ENCODE peak calls at places on chromosome 4, in nine cellular contexts. One of them, this sample, is unnamed.
A peak's percentile ranks its signal among the peaks of the same experiment; 100 is the strongest.

GRCh38 chr4:165355900-165356300 is 22.9 kb upstream of the CPE start:
- DNase-seq in left ventricle myocardium inferior: no peak
- DNase-seq in right cardiac atrium: peak; percentile 54
- DNase-seq in vagina: no peak
- DNase-seq in breast epithelium: no peak
- DNase-seq in GM23248: peak; percentile 64
- DNase-seq in A549: no peak
- DNase-seq in PC-3: peak; percentile 54
- DNase-seq in tibial artery: no peak
- DNase-seq in this sample: no peak

GRCh38 chr4:74109894-74110605 is 11.1 kb upstream of the CXCL2 start:
- DNase-seq in left ventricle myocardium inferior: no peak
- DNase-seq in right cardiac atrium: no peak
- DNase-seq in vagina: no peak
- DNase-seq in breast epithelium: no peak
- DNase-seq in GM23248: peak; percentile 97
- DNase-seq in A549: peak; percentile 33
- DNase-seq in PC-3: peak; percentile 96
- DNase-seq in tibial artery: no peak
- DNase-seq in this sample: no peak

GRCh38 chr4:145012841-145013240 is 85.2 kb downstream of the ANAPC10 start:
- DNase-seq in left ventricle myocardium inferior: no peak
- DNase-seq in right cardiac atrium: no peak
- DNase-seq in vagina: no peak
- DNase-seq in breast epithelium: no peak
- DNase-seq in GM23248: peak; percentile 55
- DNase-seq in A549: no peak
- DNase-seq in PC-3: peak; percentile 41
- DNase-seq in tibial artery: no peak
- DNase-seq in this sample: no peak

GRCh38 chr4:120066182-120066524 is 495 bp downstream of the MAD2L1 start:
- DNase-seq in left ventricle myocardium inferior: no peak
- DNase-seq in right cardiac atrium: no peak
- DNase-seq in vagina: no peak
- DNase-seq in breast epithelium: no peak
- DNase-seq in GM23248: peak; percentile 39
- DNase-seq in A549: peak; percentile 3
- DNase-seq in PC-3: peak; percentile 33
- DNase-seq in tibial artery: no peak
- DNase-seq in this sample: no peak

GRCh38 chr4:88823058-88823919 is 125.7 kb upstream of the NAP1L5 start:
- DNase-seq in left ventricle myocardium inferior: peak; percentile 88
- DNase-seq in right cardiac atrium: peak; percentile 96
- DNase-seq in vagina: peak; percentile 98
- DNase-seq in breast epithelium: peak; percentile 85
- DNase-seq in GM23248: peak; percentile 95
- DNase-seq in A549: peak; percentile 48
- DNase-seq in PC-3: peak; percentile 87
- DNase-seq in tibial artery: peak; percentile 97
- DNase-seq in this sample: peak; percentile 92

GRCh38 chr4:181077416-181077815 is 1165.8 kb upstream of the TENM3 start:
- DNase-seq in left ventricle myocardium inferior: no peak
- DNase-seq in right cardiac atrium: no peak
- DNase-seq in vagina: no peak
- DNase-seq in breast epithelium: no peak
- DNase-seq in GM23248: no peak
- DNase-seq in A549: no peak
- DNase-seq in PC-3: no peak
- DNase-seq in tibial artery: no peak
- DNase-seq in this sample: no peak

GRCh38 chr4:138909605-138910004 is 106.0 kb upstream of the NOCT start:
- DNase-seq in left ventricle myocardium inferior: no peak
- DNase-seq in right cardiac atrium: no peak
- DNase-seq in vagina: no peak
- DNase-seq in breast epithelium: no peak
- DNase-seq in GM23248: no peak
- DNase-seq in A549: no peak
- DNase-seq in PC-3: no peak
- DNase-seq in tibial artery: no peak
- DNase-seq in this sample: no peak

GRCh38 chr4:13544556-13545393 is 467 bp upstream of the NKX3-2 start:
- DNase-seq in left ventricle myocardium inferior: peak; percentile 60
- DNase-seq in right cardiac atrium: peak; percentile 85
- DNase-seq in vagina: no peak
- DNase-seq in breast epithelium: no peak
- DNase-seq in GM23248: peak; percentile 76
- DNase-seq in A549: peak; percentile 90
- DNase-seq in PC-3: peak; percentile 68
- DNase-seq in tibial artery: peak; percentile 78
- DNase-seq in this sample: peak; percentile 58

GRCh38 chr4:36823199-36823967 is 421.2 kb upstream of the NWD2 start:
- DNase-seq in left ventricle myocardium inferior: no peak
- DNase-seq in right cardiac atrium: peak; percentile 26
- DNase-seq in vagina: no peak
- DNase-seq in breast epithelium: no peak
- DNase-seq in GM23248: no peak
- DNase-seq in A549: no peak
- DNase-seq in PC-3: no peak
- DNase-seq in tibial artery: no peak
- DNase-seq in this sample: peak; percentile 33

GRCh38 chr4:165085946-165086345 is 26.7 kb downstream of the TMEM192 start:
- DNase-seq in left ventricle myocardium inferior: no peak
- DNase-seq in right cardiac atrium: no peak
- DNase-seq in vagina: no peak
- DNase-seq in breast epithelium: no peak
- DNase-seq in GM23248: no peak
- DNase-seq in A549: no peak
- DNase-seq in PC-3: no peak
- DNase-seq in tibial artery: no peak
- DNase-seq in this sample: no peak

GRCh38 chr4:165873298-165874071 is 448 bp downstream of the TLL1 start:
- DNase-seq in left ventricle myocardium inferior: peak; percentile 24
- DNase-seq in right cardiac atrium: peak; percentile 74
- DNase-seq in vagina: no peak
- DNase-seq in breast epithelium: no peak
- DNase-seq in GM23248: peak; percentile 34
- DNase-seq in A549: peak; percentile 17
- DNase-seq in PC-3: peak; percentile 44
- DNase-seq in tibial artery: no peak
- DNase-seq in this sample: no peak

GRCh38 chr4:476501-476900 is 22.5 kb downstream of the ZNF721 start:
- DNase-seq in left ventricle myocardium inferior: no peak
- DNase-seq in right cardiac atrium: no peak
- DNase-seq in vagina: no peak
- DNase-seq in breast epithelium: no peak
- DNase-seq in GM23248: peak; percentile 60
- DNase-seq in A549: no peak
- DNase-seq in PC-3: peak; percentile 12
- DNase-seq in tibial artery: no peak
- DNase-seq in this sample: no peak

GRCh38 chr4:155529197-155529596 is 137.5 kb upstream of the GUCY1A1 start:
- DNase-seq in left ventricle myocardium inferior: no peak
- DNase-seq in right cardiac atrium: no peak
- DNase-seq in vagina: no peak
- DNase-seq in breast epithelium: no peak
- DNase-seq in GM23248: peak; percentile 41
- DNase-seq in A549: no peak
- DNase-seq in PC-3: peak; percentile 44
- DNase-seq in tibial artery: no peak
- DNase-seq in this sample: no peak

GRCh38 chr4:173146456-173146855 is 22.2 kb upstream of the GALNT7 start:
- DNase-seq in left ventricle myocardium inferior: no peak
- DNase-seq in right cardiac atrium: no peak
- DNase-seq in vagina: no peak
- DNase-seq in breast epithelium: no peak
- DNase-seq in GM23248: no peak
- DNase-seq in A549: no peak
- DNase-seq in PC-3: no peak
- DNase-seq in tibial artery: no peak
- DNase-seq in this sample: peak; percentile 16

GRCh38 chr4:616911-617643 is 8.3 kb upstream of the PDE6B start:
- DNase-seq in left ventricle myocardium inferior: no peak
- DNase-seq in right cardiac atrium: no peak
- DNase-seq in vagina: no peak
- DNase-seq in breast epithelium: no peak
- DNase-seq in GM23248: no peak
- DNase-seq in A549: no peak
- DNase-seq in PC-3: no peak
- DNase-seq in tibial artery: peak; percentile 57
- DNase-seq in this sample: no peak

DNA sequence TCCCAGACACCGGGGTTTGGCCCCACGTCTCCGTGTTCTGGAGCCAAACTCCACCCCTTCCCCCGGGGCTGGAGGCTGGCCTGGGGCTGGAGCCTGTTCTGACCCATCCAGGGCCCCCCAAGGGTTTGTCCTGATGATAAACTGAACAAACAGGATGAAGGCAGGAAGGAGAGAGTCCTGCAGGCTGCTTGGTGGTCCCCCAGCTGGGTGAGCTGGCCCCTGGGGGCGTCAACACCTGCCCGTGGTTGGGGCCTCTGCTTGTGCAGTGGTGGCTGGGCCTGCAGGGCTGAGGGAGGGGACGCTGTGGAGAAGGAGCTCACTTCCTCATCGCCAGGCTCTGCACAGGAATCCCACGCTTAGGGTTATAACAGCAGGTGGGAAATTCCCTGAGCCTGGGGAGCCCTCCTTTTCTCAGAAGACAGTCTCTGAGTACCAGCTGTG is 2.3 kb downstream of the SH3TC1 start:
- DNase-seq in left ventricle myocardium inferior: peak; percentile 55
- DNase-seq in right cardiac atrium: no peak
- DNase-seq in vagina: no peak
- DNase-seq in breast epithelium: no peak
- DNase-seq in GM23248: no peak
- DNase-seq in A549: no peak
- DNase-seq in PC-3: no peak
- DNase-seq in tibial artery: no peak
- DNase-seq in this sample: no peak
- H3K4me1 ChIP-seq in left ventricle myocardium inferior: peaks cover 53% of the 10 kb centered on the region
- H3K4me1 ChIP-seq in right cardiac atrium: no peaks in the 10 kb centered on the region
- H3K4me1 ChIP-seq in vagina: peaks cover 61% of the 10 kb centered on the region
- H3K4me1 ChIP-seq in breast epithelium: no peaks in the 10 kb centered on the region
- H3K4me1 ChIP-seq in GM23248: peaks cover 8% of the 10 kb centered on the region
- H3K4me1 ChIP-seq in A549: peaks cover 27% of the 10 kb centered on the region
- H3K4me1 ChIP-seq in PC-3: peaks cover 13% of the 10 kb centered on the region
- H3K4me1 ChIP-seq in tibial artery: peaks cover 8% of the 10 kb centered on the region
- H3K4me1 ChIP-seq in this sample: no peaks in the 10 kb centered on the region

GRCh38 chr4:26557164-26557563 is 26.7 kb upstream of the TBC1D19 start:
- DNase-seq in left ventricle myocardium inferior: no peak
- DNase-seq in right cardiac atrium: no peak
- DNase-seq in vagina: no peak
- DNase-seq in breast epithelium: no peak
- DNase-seq in GM23248: peak; percentile 95
- DNase-seq in A549: no peak
- DNase-seq in PC-3: peak; percentile 20
- DNase-seq in tibial artery: no peak
- DNase-seq in this sample: no peak

DNA sequence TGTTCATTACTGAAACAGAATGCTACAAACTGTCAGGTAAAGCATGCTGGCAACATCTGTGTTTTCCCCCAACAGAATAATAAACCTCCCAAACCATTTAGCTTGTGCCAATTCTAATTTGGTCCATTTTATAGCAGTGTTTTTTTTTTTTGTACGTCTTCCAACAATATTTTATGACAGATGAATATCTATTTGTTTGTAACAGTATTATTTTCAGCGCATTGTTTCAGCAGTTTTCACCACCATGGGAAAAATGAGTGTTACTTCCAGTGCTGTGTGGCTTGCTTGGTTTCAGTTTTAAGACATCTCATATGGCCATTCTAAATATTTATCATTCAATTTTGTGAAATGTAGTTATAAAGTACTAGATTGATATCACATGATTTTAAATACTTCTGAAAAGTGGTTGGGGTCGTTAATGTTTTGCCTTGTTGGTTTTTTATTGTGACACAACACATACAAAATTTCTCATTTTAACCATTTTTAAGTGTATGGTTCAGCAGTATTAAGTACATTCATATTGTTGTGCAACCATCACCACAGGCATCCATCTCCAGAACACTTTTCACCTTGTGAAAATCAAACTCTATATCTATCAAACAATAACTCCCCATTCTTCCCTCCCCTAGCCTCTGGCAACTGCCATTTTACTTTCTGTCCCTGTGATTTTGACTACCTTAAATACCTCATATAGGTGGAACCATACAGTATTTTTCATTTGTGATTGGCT is 25.6 kb upstream of the TBC1D19 start:
- DNase-seq in left ventricle myocardium inferior: no peak
- DNase-seq in right cardiac atrium: no peak
- DNase-seq in vagina: no peak
- DNase-seq in breast epithelium: no peak
- DNase-seq in GM23248: peak; percentile 26
- DNase-seq in A549: no peak
- DNase-seq in PC-3: no peak
- DNase-seq in tibial artery: no peak
- DNase-seq in this sample: no peak
- H3K4me1 ChIP-seq in left ventricle myocardium inferior: no peaks in the 10 kb centered on the region
- H3K4me1 ChIP-seq in right cardiac atrium: no peaks in the 10 kb centered on the region
- H3K4me1 ChIP-seq in vagina: no peaks in the 10 kb centered on the region
- H3K4me1 ChIP-seq in breast epithelium: no peaks in the 10 kb centered on the region
- H3K4me1 ChIP-seq in GM23248: peaks cover 22% of the 10 kb centered on the region
- H3K4me1 ChIP-seq in A549: no peaks in the 10 kb centered on the region
- H3K4me1 ChIP-seq in PC-3: no peaks in the 10 kb centered on the region
- H3K4me1 ChIP-seq in tibial artery: no peaks in the 10 kb centered on the region
- H3K4me1 ChIP-seq in this sample: no peaks in the 10 kb centered on the region

DNA sequence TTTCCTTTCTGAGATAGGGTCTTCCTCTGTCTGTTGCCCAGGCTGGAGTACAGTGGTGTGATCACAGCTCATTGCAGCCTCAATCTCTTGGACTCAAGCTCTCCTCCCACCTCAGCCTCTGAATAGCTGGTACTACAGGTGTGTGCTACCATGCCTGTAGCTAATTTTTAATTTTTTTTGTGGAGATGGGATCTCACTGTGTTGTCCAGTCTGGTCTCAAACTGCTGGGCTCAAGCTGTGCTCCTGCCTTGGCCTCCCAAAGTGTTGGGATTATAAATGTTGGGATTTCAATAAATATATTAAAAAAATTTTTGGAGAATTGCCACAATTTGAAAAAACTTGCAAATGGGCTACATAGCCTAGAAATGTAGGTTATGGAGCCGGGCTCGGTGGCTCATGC is 18.5 kb downstream of the RAPGEF2 start:
- DNase-seq in left ventricle myocardium inferior: no peak
- DNase-seq in right cardiac atrium: no peak
- DNase-seq in vagina: no peak
- DNase-seq in breast epithelium: no peak
- DNase-seq in GM23248: no peak
- DNase-seq in A549: no peak
- DNase-seq in PC-3: no peak
- DNase-seq in tibial artery: no peak
- DNase-seq in this sample: no peak
- H3K4me1 ChIP-seq in left ventricle myocardium inferior: peaks cover 71% of the 10 kb centered on the region
- H3K4me1 ChIP-seq in right cardiac atrium: peaks cover 3% of the 10 kb centered on the region
- H3K4me1 ChIP-seq in vagina: peaks cover 8% of the 10 kb centered on the region
- H3K4me1 ChIP-seq in breast epithelium: no peaks in the 10 kb centered on the region
- H3K4me1 ChIP-seq in GM23248: no peaks in the 10 kb centered on the region
- H3K4me1 ChIP-seq in A549: peaks cover 29% of the 10 kb centered on the region
- H3K4me1 ChIP-seq in PC-3: peaks cover 11% of the 10 kb centered on the region
- H3K4me1 ChIP-seq in tibial artery: no peaks in the 10 kb centered on the region
- H3K4me1 ChIP-seq in this sample: no peaks in the 10 kb centered on the region

DNA sequence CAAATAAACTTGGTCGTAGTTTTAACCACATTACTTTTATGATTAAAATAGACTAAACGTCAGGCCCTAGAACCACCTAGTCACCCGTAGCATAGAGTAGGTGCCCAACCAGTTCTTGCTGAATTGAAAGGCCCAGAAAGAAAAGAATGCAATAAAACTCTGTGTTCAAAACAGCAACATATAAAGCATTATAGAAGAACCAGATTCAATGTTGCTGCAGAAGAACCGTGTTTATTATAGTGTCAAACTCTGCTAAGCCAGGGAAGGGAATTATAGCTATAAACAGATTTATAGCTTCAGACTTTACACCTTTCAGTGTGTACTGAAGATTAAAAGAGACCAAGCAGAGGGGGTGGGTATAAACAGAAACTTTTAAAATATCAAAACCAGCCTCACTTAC is 219.5 kb upstream of the ETNPPL start:
- DNase-seq in left ventricle myocardium inferior: no peak
- DNase-seq in right cardiac atrium: no peak
- DNase-seq in vagina: no peak
- DNase-seq in breast epithelium: no peak
- DNase-seq in GM23248: no peak
- DNase-seq in A549: no peak
- DNase-seq in PC-3: no peak
- DNase-seq in tibial artery: no peak
- DNase-seq in this sample: no peak
- H3K4me1 ChIP-seq in left ventricle myocardium inferior: no peaks in the 10 kb centered on the region
- H3K4me1 ChIP-seq in right cardiac atrium: no peaks in the 10 kb centered on the region
- H3K4me1 ChIP-seq in vagina: no peaks in the 10 kb centered on the region
- H3K4me1 ChIP-seq in breast epithelium: no peaks in the 10 kb centered on the region
- H3K4me1 ChIP-seq in GM23248: no peaks in the 10 kb centered on the region
- H3K4me1 ChIP-seq in A549: no peaks in the 10 kb centered on the region
- H3K4me1 ChIP-seq in PC-3: no peaks in the 10 kb centered on the region
- H3K4me1 ChIP-seq in tibial artery: no peaks in the 10 kb centered on the region
- H3K4me1 ChIP-seq in this sample: no peaks in the 10 kb centered on the region

This sample was measured in adrenal gland.